ENCODE peak calls at places on chromosomes 6 and 20, in seven cellular contexts. Z, S, Q, G, A, R and W are unnamed samples.

GRCh38 chr6:6395581-6396197 is 75.2 kb upstream of the F13A1 start:
- DNase-seq in A (no peak), G (no peak), S (no peak), R (no peak), Z (no peak), Q (no peak), W (no peak)

GRCh38 chr6:135179920-135180457 is 1.1 kb upstream of the MYB start:
- DNase-seq in R (peak), G (no peak), S (peak), Q (no peak), A (no peak), Z (no peak), W (no peak)

GRCh38 chr6:41723178-41723935 is 12.1 kb downstream of the TFEB start:
- DNase-seq in A (no peak), Z (no peak), R (peak), S (peak), Q (peak), G (peak), W (no peak)

GRCh38 chr20:63740070-63740500 is 509 bp downstream of the SLC2A4RG start:
- DNase-seq in R (peak), S (no peak), Z (peak), Q (no peak), A (peak), G (no peak), W (no peak)

GRCh38 chr20:44750081-44750805 is 4.6 kb downstream of the KCNK15 start:
- DNase-seq in Z (no peak), S (no peak), R (no peak), A (peak), Q (no peak), G (no peak), W (no peak)

GRCh38 chr6:68697394-68697793 is 62.3 kb downstream of the ADGRB3 start:
- DNase-seq in G (no peak), R (no peak), A (no peak), Z (no peak), Q (no peak), S (no peak), W (no peak)

GRCh38 chr6:156657311-156657710 is 119.9 kb upstream of the ARID1B start:
- DNase-seq in G (no peak), S (no peak), A (no peak), Q (no peak), R (no peak), Z (no peak), W (no peak)

GRCh38 chr6:43096451-43097097 is 20.5 kb downstream of the PTK7 start:
- DNase-seq in S (peak), G (peak), Z (no peak), A (no peak), Q (peak), R (peak), W (no peak)

GRCh38 chr20:23857954-23858565 is 21.5 kb downstream of the CST5 start:
- DNase-seq in A (no peak), R (no peak), G (no peak), Q (no peak), Z (no peak), S (no peak), W (no peak)

GRCh38 chr6:119495230-119495683 is 145.7 kb upstream of the MAN1A1 start:
- DNase-seq in A (peak), Z (no peak), G (peak), Q (no peak), S (no peak), R (no peak), W (no peak)

GRCh38 chr20:32470940-32471339 is 112.8 kb downstream of the ASXL1 start:
- DNase-seq in Q (no peak), G (no peak), S (no peak), R (no peak), Z (no peak), A (no peak), W (no peak)

GRCh38 chr6:8492536-8493125 is 57.3 kb upstream of the SLC35B3 start:
- DNase-seq in S (peak), G (no peak), Q (no peak), Z (no peak), R (no peak), A (no peak), W (no peak)

GRCh38 chr6:165747963-165748362 is 84.9 kb upstream of the PDE10A start:
- DNase-seq in S (no peak), G (no peak), Q (no peak), Z (no peak), R (no peak), A (no peak), W (no peak)

GRCh38 chr6:110517601-110518280 is 41.3 kb upstream of the SLC22A16 start:
- DNase-seq in Z (no peak), S (no peak), G (no peak), A (no peak), Q (peak), R (no peak), W (no peak)

GRCh38 chr6:110514818-110515217 is 38.4 kb upstream of the SLC22A16 start:
- DNase-seq in R (no peak), Z (no peak), A (no peak), G (no peak), Q (no peak), S (no peak), W (no peak)

GRCh38 chr6:110518281-110518623 is 41.8 kb upstream of the SLC22A16 start:
- DNase-seq in G (no peak), S (no peak), R (peak), Z (no peak), Q (no peak), A (no peak), W (no peak)

GRCh38 chr6:110520188-110520956 is 44.0 kb upstream of the SLC22A16 start:
- DNase-seq in G (no peak), A (no peak), S (no peak), R (no peak), Z (no peak), Q (no peak), W (no peak)

GRCh38 chr6:110517034-110517433 is 40.6 kb upstream of the SLC22A16 start:
- DNase-seq in S (no peak), A (no peak), R (no peak), Z (no peak), G (no peak), Q (no peak), W (no peak)
- H3K4me3 ChIP-seq in S (no peak), A (no peak), R (no peak), Z (no peak), G (no peak), Q (no peak), W (no peak)

DNA sequence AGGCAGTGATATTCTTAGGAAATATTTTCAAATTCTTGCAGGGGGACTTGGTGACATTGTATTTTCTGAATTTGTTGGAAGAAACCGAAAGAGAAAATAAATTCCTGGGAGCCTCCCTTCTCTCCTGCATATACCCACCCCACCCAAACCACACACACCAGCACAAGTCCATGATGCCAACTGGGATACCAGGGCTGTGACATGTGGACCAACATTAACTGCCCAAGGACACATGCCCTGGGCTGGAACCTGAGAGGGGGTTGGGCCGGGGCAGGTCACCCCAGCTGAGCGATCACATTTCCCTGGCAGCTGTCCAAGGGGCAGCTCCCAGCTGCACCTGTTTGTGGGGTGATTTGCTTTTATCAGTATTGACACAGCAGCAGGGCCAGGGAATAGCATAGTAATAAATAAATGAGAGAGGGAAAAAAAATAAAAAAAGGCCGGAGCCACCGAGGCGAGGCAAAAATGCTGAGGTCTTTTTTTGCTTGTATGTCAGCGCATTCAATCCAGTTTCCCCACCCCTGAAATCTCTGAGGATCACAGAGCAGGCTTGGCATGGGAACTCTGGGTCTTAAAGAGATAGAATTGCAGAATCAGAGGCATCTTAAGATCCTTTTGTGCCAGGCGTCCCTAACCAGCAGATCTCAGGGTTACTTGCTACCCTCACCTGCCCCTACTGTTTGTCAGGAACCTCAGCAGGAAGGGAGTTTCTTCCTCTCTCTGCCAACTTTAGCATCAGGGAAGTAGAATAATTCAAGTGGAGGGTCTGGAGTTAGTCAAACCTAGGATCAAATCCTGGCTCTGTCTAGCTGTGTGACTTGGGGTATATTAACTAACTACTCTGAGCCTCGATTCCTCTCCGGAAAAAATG is 66.5 kb upstream of the PIM1 start:
- DNase-seq in A (peak), Z (no peak), S (no peak), Q (peak), G (peak), R (peak), W (no peak)
- H3K4me3 ChIP-seq in A (no peak), Z (peak), S (peak), Q (peak), G (peak), R (peak), W (peak)

DNA sequence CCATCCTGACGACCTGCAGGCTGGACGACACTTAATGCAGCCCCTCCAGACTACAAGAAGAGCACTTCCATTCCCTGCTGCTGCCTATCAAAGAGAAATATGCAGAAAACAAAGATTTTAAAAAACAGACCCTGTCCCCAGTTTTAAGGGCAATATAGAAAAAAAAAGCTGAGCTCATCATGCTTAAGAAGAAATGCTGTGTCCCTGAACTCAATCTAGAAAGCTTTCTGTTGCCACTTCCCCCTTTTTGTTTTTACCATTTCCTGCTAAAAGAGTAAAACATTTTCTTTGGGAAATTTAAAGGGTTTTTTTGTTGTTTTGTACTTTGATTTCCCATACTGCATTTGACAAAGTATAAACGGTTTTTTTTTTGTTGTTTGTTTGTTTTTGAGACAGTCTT is 35.4 kb downstream of the ABHD12 start:
- DNase-seq in G (no peak), S (no peak), Q (no peak), Z (no peak), R (no peak), A (no peak), W (no peak)
- H3K4me3 ChIP-seq in G (no peak), S (no peak), Q (no peak), Z (no peak), R (no peak), A (no peak), W (no peak)

DNA sequence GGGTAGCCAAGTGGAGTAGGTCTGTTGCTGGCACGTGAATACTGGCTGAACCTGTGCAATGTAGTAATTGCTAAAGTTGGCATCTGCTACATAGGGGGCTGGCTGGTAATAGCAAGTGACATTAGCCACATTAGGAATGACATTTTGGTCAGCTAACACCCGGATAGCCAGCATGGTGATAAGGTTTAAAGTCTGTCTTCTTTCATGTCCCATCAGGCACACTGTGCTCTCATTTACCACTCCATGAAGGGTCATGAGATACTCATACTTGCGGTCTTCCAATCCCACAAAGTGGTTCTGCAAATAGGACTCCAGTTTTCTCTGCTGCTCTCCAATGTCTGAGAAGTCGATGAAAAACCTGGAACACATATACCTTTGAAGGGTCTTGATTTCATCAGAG is 2.8 kb downstream of the TENT5A start:
- DNase-seq in G (no peak), R (no peak), A (no peak), S (no peak), Q (no peak), Z (no peak), W (no peak)
- H3K4me3 ChIP-seq in G (peak), R (peak), A (no peak), S (peak), Q (no peak), Z (no peak), W (no peak)

DNA sequence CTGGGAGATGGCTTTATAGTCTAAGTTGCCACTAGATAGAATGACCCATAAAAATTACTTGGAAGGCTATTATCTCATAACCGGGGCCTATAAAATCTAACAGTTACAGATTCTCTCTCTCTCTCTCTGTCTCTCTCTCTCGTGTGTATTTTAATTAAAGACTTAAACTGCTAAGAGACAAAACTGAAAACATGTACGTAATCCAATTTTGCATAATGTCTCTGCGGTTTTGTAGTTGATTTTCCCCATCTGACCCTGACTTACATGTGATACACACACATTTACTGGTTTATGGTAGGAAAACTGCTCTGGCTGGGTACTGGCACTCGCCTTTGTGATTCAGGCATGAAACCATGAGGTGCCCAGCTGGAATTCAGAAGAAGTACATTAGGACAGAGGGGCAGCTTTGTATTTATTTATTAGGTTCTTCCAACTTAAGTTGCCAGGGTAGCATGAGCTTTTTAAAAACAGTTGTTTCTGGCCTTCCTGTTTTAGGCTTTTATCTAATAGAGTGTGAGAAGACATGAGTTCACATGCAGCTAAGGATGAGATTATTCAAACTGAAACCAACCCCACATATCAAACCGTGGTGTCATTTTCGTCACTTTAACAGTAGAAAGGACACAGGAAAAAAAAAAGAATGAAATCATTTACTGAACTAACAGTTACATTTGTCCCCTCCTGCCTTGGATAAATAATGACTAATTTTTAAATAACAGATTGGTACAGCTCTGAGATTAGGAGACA is 182.5 kb downstream of the GMPR start:
- DNase-seq in Q (no peak), A (no peak), G (no peak), R (peak), Z (peak), S (peak), W (peak)
- H3K4me3 ChIP-seq in Q (no peak), A (no peak), G (no peak), R (peak), Z (no peak), S (no peak), W (no peak)